ENCODE peak calls at places on chromosomes 13 and 19, in six cellular contexts. A is left lung; I is NCI-H187 treated with DMSO at 0.1 percent for 48 hours; B is NCI-H2081; Y is ELR; M is stimulated activated CD8-positive, alpha-beta memory T cell treated with anti-CD3 and anti-CD28 coated beads, Interleukin-15, amount 100 ng/mL, for 4 hours. E is an unnamed sample.
A peak's percentile ranks its signal among the peaks of the same experiment; 100 is the strongest.

GRCh38 chr19:752652-753517 is 2.0 kb downstream of the MISP start:
- DNase-seq in A (no peak), I (no peak), B (no peak), Y (peak; percentile 89), M (no peak), E (peak; percentile 87)

GRCh38 chr19:33785795-33786194 is 10.9 kb upstream of the KCTD15 start:
- DNase-seq in A (no peak), I (no peak), B (no peak), Y (peak; percentile 78), M (no peak), E (no peak)

GRCh38 chr19:29714953-29715694 is at the start of gene C19orf12:
- DNase-seq in A (peak; percentile 92), I (no peak), B (peak; percentile 47), Y (peak; percentile 48), M (no peak), E (peak; percentile 23)

GRCh38 chr13:57631607-57632275 is at the start of gene PCDH17:
- DNase-seq in A (peak; percentile 72), I (peak; percentile 20), B (peak; percentile 29), Y (no peak), M (no peak), E (no peak)

GRCh38 chr13:111489301-111489700 is 168.9 kb downstream of the TEX29 start:
- DNase-seq in A (peak; percentile 37), I (no peak), B (no peak), Y (no peak), M (no peak), E (no peak)

GRCh38 chr19:45990113-45990728 is 5.0 kb upstream of the CCDC61 start:
- DNase-seq in A (no peak), I (no peak), B (no peak), Y (no peak), M (no peak), E (no peak)

GRCh38 chr19:42280761-42281174 is 11.7 kb downstream of the CIC start:
- DNase-seq in A (no peak), I (no peak), B (peak; percentile 84), Y (peak; percentile 52), M (no peak), E (peak; percentile 38)

GRCh38 chr19:4083677-4084546 is 17.2 kb upstream of the ZBTB7A start:
- DNase-seq in A (no peak), I (no peak), B (no peak), Y (no peak), M (no peak), E (no peak)

GRCh38 chr19:34448191-34448590 is 20.0 kb downstream of the UBA2 start:
- DNase-seq in A (no peak), I (no peak), B (no peak), Y (no peak), M (no peak), E (no peak)

GRCh38 chr13:41268764-41269163 is 5.4 kb upstream of the MTRF1 start:
- DNase-seq in A (no peak), I (no peak), B (no peak), Y (peak; percentile 66), M (no peak), E (no peak)

GRCh38 chr13:30148171-30148754 is 159.1 kb downstream of the KATNAL1 start:
- DNase-seq in A (no peak), I (no peak), B (no peak), Y (no peak), M (no peak), E (no peak)

GRCh38 chr19:37468961-37469777 is at the start of gene ZNF570:
- DNase-seq in A (peak; percentile 94), I (peak; percentile 80), B (peak; percentile 77), Y (peak; percentile 89), M (peak; percentile 83), E (peak; percentile 84)

GRCh38 chr19:13846533-13847032 is 30.4 kb upstream of the NANOS3 start:
- DNase-seq in A (peak; percentile 98), I (no peak), B (no peak), Y (peak; percentile 93), M (peak; percentile 91), E (peak; percentile 78)

GRCh38 chr13:23618341-23618740 is 48.1 kb downstream of the TNFRSF19 start:
- DNase-seq in A (no peak), I (no peak), B (no peak), Y (peak; percentile 94), M (no peak), E (peak; percentile 90)

GRCh38 chr19:55552620-55553019 is 7.3 kb upstream of the SBK3 start:
- DNase-seq in A (no peak), I (no peak), B (no peak), Y (peak; percentile 71), M (no peak), E (peak; percentile 62)

GRCh38 chr19:51689751-51690358 is 3.3 kb upstream of the SPACA6 start:
- DNase-seq in A (peak; percentile 83), I (no peak), B (no peak), Y (peak; percentile 43), M (no peak), E (peak; percentile 22)

GRCh38 chr13:26019241-26019640 is 32.6 kb downstream of the SHISA2 start:
- DNase-seq in A (no peak), I (no peak), B (no peak), Y (no peak), M (no peak), E (no peak)

GRCh38 chr19:34118879-34119748 is 53.2 kb upstream of the LSM14A start:
- DNase-seq in A (no peak), I (no peak), B (no peak), Y (no peak), M (no peak), E (no peak)

GRCh38 chr13:110129076-110129475 is 177.9 kb downstream of the COL4A1 start:
- DNase-seq in A (no peak), I (no peak), B (no peak), Y (no peak), M (no peak), E (no peak)

GRCh38 chr13:99585609-99586008 is 84.3 kb downstream of the TM9SF2 start:
- DNase-seq in A (no peak), I (no peak), B (no peak), Y (no peak), M (no peak), E (no peak)

GRCh38 chr13:30429721-30430694 is 7.7 kb downstream of the UBE2L5 start:
- DNase-seq in A (no peak), I (no peak), B (no peak), Y (peak; percentile 96), M (peak; percentile 29), E (peak; percentile 88)

GRCh38 chr19:33530842-33531241 is 9.3 kb upstream of the PEPD start:
- DNase-seq in A (no peak), I (no peak), B (no peak), Y (no peak), M (no peak), E (no peak)

GRCh38 chr19:17101686-17102628 is 26.4 kb downstream of the MYO9B start:
- DNase-seq in A (no peak), I (no peak), B (no peak), Y (no peak), M (no peak), E (no peak)

E was measured in HCEC 1CT.